ENCODE peak calls at places on chromosome X, in six cellular contexts. Y is lower lobe of right lung, W is foreskin fibroblast, A is endodermal cell, T is OCI-LY7, M is A549. U is an unnamed sample.

GRCh38 chrX:46198858-46199257 is 346.4 kb downstream of the ZNF674 start:
- DNase-seq in Y (no peak), W (peak), A (no peak), T (no peak), M (peak), U (no peak)

GRCh38 chrX:44675364-44676024 is 132.8 kb upstream of the FUNDC1 start:
- DNase-seq in Y (no peak), W (peak), A (peak), T (no peak), M (peak), U (peak)

GRCh38 chrX:36035550-36035949 is 116.0 kb downstream of the CFAP47 start:
- DNase-seq in Y (no peak), W (no peak), A (no peak), T (no peak), M (no peak), U (no peak)

GRCh38 chrX:45191383-45191782 is 9.3 kb downstream of the DIPK2B start:
- DNase-seq in Y (no peak), W (no peak), A (no peak), T (no peak), M (no peak), U (no peak)

GRCh38 chrX:68018248-68019203 is 414.8 kb downstream of the OPHN1 start:
- DNase-seq in Y (no peak), W (peak), A (peak), T (no peak), M (peak), U (no peak)

GRCh38 chrX:74353984-74354383 is 50.0 kb downstream of the ZCCHC13 start:
- DNase-seq in Y (no peak), W (no peak), A (no peak), T (no peak), M (no peak), U (no peak)

GRCh38 chrX:42695800-42696358 is 82.1 kb downstream of the PPP1R2C start:
- DNase-seq in Y (no peak), W (no peak), A (no peak), T (no peak), M (no peak), U (no peak)

GRCh38 chrX:137166591-137166990 is 132.8 kb upstream of the GPR101 start:
- DNase-seq in Y (no peak), W (no peak), A (peak), T (no peak), M (no peak), U (no peak)

GRCh38 chrX:134537179-134537945 is 77.4 kb downstream of the HPRT1 start:
- DNase-seq in Y (no peak), W (peak), A (no peak), T (no peak), M (peak), U (no peak)

GRCh38 chrX:105314468-105314867 is 94.0 kb upstream of the TEX13A start:
- DNase-seq in Y (no peak), W (peak), A (no peak), T (no peak), M (peak), U (no peak)

GRCh38 chrX:41828821-41829220 is 94.5 kb downstream of the CASK start:
- DNase-seq in Y (no peak), W (no peak), A (no peak), T (no peak), M (no peak), U (no peak)

GRCh38 chrX:97290199-97290598 is 406.5 kb downstream of the RPA4 start:
- DNase-seq in Y (no peak), W (no peak), A (no peak), T (no peak), M (no peak), U (no peak)

GRCh38 chrX:153433161-153433680 is 12.6 kb downstream of the TREX2 start:
- DNase-seq in Y (no peak), W (no peak), A (no peak), T (no peak), M (no peak), U (no peak)

GRCh38 chrX:136386173-136386572 is 85.4 kb downstream of the ADGRG4 start:
- DNase-seq in Y (no peak), W (no peak), A (no peak), T (no peak), M (no peak), U (no peak)

GRCh38 chrX:139967300-139967699 is 2.0 kb upstream of the CXorf66 start:
- DNase-seq in Y (no peak), W (no peak), A (peak), T (peak), M (peak), U (no peak)

GRCh38 chrX:107574054-107574683 is 54.1 kb upstream of the PRPS1 start:
- DNase-seq in Y (no peak), W (peak), A (no peak), T (no peak), M (peak), U (no peak)

GRCh38 chrX:98231003-98231402 is 1347.3 kb downstream of the RPA4 start:
- DNase-seq in Y (no peak), W (no peak), A (no peak), T (no peak), M (no peak), U (no peak)

GRCh38 chrX:19840899-19841648 is 46.3 kb downstream of the SH3KBP1 start:
- DNase-seq in Y (no peak), W (no peak), A (peak), T (peak), M (no peak), U (no peak)

GRCh38 chrX:78437621-78438020 is 110.2 kb upstream of the CYSLTR1 start:
- DNase-seq in Y (no peak), W (no peak), A (no peak), T (no peak), M (no peak), U (no peak)

GRCh38 chrX:43218198-43218597 is 437.9 kb upstream of the MAOA start:
- DNase-seq in Y (no peak), W (no peak), A (no peak), T (no peak), M (no peak), U (no peak)

GRCh38 chrX:154799554-154800348 is 5.5 kb downstream of the MPP1 start:
- DNase-seq in Y (no peak), W (peak), A (peak), T (no peak), M (peak), U (no peak)

GRCh38 chrX:115504167-115504566 is 56.8 kb upstream of the PLS3 start:
- DNase-seq in Y (no peak), W (no peak), A (no peak), T (no peak), M (no peak), U (no peak)

GRCh38 chrX:153778151-153778551 is 2.7 kb upstream of the SRPK3 start:
- DNase-seq in Y (no peak), W (no peak), A (no peak), T (no peak), M (no peak), U (no peak)

GRCh38 chrX:116272328-116272727 is 101.8 kb downstream of the AGTR2 start:
- DNase-seq in Y (no peak), W (peak), A (no peak), T (no peak), M (peak), U (peak)

GRCh38 chrX:53287493-53288138 is 6.2 kb upstream of the IQSEC2 start:
- DNase-seq in Y (peak), W (peak), A (no peak), T (peak), M (no peak), U (no peak)

GRCh38 chrX:64205735-64206491 is 405 bp upstream of the AMER1 start:
- DNase-seq in Y (peak), W (peak), A (peak), T (peak), M (peak), U (peak)

GRCh38 chrX:57282568-57282967 is 3.9 kb upstream of the FAAH2 start:
- DNase-seq in Y (no peak), W (no peak), A (no peak), T (peak), M (peak), U (no peak)

GRCh38 chrX:117376460-117376859 is 740.1 kb downstream of the KLHL13 start:
- DNase-seq in Y (no peak), W (no peak), A (no peak), T (no peak), M (peak), U (no peak)

GRCh38 chrX:39755152-39756032 is 342.4 kb downstream of the BCOR start:
- DNase-seq in Y (peak), W (peak), A (peak), T (peak), M (peak), U (peak)

GRCh38 chrX:63713510-63713909 is 71.5 kb downstream of the ARHGEF9 start:
- DNase-seq in Y (peak), W (peak), A (peak), T (no peak), M (no peak), U (peak)

GRCh38 chrX:143664302-143664701 is 28.4 kb upstream of the SLITRK4 start:
- DNase-seq in Y (no peak), W (peak), A (no peak), T (peak), M (peak), U (no peak)

DNA sequence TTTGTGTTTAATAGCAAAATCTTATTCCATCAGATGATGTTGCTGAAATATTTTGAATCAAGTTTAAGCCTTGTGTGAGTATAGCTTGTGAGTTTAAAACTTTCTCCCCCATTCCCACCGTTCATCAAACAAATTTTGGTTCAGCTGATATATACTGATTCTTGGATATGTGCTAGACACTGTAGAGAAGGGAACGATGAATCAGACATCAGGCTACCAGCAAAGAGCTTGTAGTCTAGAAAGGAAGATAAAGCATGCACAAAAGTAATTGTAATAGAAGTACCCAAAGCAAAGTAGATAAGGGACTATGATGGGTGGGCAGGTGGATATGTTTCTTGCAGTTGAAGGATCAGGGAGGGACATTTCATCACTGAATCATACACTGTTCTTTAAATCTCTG is 131.9 kb downstream of the AKAP4 start:
- DNase-seq in Y (no peak), W (no peak), A (no peak), T (no peak), M (no peak), U (no peak)
- H3K4me3 ChIP-seq in Y (no peak), W (no peak), A (no peak), T (no peak), M (no peak), U (no peak)

GRCh38 chrX:119687661-119688413 is 5.1 kb downstream of the SEPTIN6 start:
- DNase-seq in Y (no peak), W (peak), A (no peak), T (peak), M (no peak), U (no peak)

GRCh38 chrX:119684916-119685224 is 8.1 kb downstream of the SEPTIN6 start:
- DNase-seq in Y (no peak), W (peak), A (no peak), T (no peak), M (no peak), U (no peak)

GRCh38 chrX:119685225-119686066 is 7.5 kb downstream of the SEPTIN6 start:
- DNase-seq in Y (no peak), W (peak), A (no peak), T (peak), M (no peak), U (no peak)

GRCh38 chrX:119688856-119689455 is 4.0 kb downstream of the SEPTIN6 start:
- DNase-seq in Y (no peak), W (no peak), A (no peak), T (no peak), M (no peak), U (no peak)

DNA sequence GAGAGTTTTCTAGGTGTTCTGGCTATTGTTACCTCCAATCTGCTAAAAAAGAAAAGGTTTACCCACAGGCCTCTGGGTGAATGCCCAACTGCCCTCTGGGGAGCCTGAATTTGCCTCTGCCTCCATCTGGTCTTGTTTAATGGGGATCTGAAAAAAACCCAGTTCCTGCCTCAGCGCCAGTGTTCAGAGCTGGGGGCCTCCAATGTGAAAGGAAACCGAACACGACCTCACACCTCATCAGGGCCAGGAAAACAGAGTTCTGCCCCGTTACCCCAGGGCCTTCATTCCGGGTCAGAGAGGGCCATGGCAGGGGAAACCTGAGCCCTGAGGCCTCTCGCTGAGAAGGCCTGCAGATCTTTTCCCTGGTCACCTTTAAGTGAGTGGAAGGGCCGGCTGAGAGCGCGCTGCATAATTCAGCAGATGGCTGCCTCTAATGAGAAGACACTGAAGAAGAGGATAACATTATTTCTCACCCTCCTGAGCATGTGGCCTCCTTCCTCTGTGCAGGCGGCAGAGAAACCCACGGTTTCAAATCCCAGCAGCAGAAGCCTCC is 6.8 kb downstream of the SEPTIN6 start:
- DNase-seq in Y (no peak), W (peak), A (no peak), T (peak), M (no peak), U (no peak)
- H3K4me3 ChIP-seq in Y (no peak), W (no peak), A (no peak), T (peak), M (no peak), U (no peak)

GRCh38 chrX:3520458-3520857 is 174.0 kb upstream of the MXRA5 start:
- DNase-seq in Y (no peak), W (no peak), A (no peak), T (no peak), M (no peak), U (no peak)
- H3K4me3 ChIP-seq in Y (no peak), W (no peak), A (no peak), T (no peak), M (no peak), U (no peak)

GRCh38 chrX:47940448-47940847 is 63.3 kb downstream of the ZNF182 start:
- DNase-seq in Y (no peak), W (no peak), A (no peak), T (no peak), M (no peak), U (no peak)

GRCh38 chrX:47936940-47937317 is 66.9 kb downstream of the ZNF182 start:
- DNase-seq in Y (no peak), W (no peak), A (no peak), T (no peak), M (no peak), U (no peak)

GRCh38 chrX:47941423-47941822 is 62.4 kb downstream of the ZNF182 start:
- DNase-seq in Y (no peak), W (no peak), A (no peak), T (no peak), M (no peak), U (no peak)

GRCh38 chrX:47936224-47936939 is 67.4 kb downstream of the ZNF182 start:
- DNase-seq in Y (no peak), W (no peak), A (peak), T (peak), M (no peak), U (no peak)
- H3K4me3 ChIP-seq in Y (no peak), W (no peak), A (no peak), T (peak), M (no peak), U (no peak)

GRCh38 chrX:10174810-10175209 is 18.0 kb downstream of the CLCN4 start:
- DNase-seq in Y (no peak), W (peak), A (no peak), T (no peak), M (no peak), U (no peak)

GRCh38 chrX:10175317-10175871 is 18.6 kb downstream of the CLCN4 start:
- DNase-seq in Y (no peak), W (peak), A (no peak), T (no peak), M (no peak), U (no peak)

GRCh38 chrX:10173331-10173900 is 16.6 kb downstream of the CLCN4 start:
- DNase-seq in Y (no peak), W (peak), A (peak), T (no peak), M (no peak), U (no peak)

GRCh38 chrX:10172867-10173266 is 16.1 kb downstream of the CLCN4 start:
- DNase-seq in Y (no peak), W (peak), A (no peak), T (no peak), M (no peak), U (no peak)

DNA sequence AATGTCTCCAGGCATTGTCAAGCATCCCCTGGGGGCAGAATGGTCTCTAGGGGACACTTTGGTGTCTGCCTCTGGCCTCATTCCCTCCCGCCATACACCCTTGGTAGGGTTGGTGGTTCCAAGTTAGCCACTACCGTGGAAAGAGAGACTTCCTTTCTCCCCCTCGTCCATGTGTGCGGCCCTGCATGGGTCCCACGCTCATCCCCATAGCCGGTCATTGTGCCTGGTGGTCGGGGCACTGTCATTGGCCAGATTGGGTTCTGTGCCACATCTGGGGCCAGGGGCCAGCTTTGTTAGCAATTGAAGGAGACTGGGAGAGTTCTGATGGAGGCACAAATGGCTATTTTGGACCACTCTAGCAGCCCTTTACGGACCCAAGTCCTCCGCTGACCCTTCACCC is 17.3 kb downstream of the CLCN4 start:
- DNase-seq in Y (no peak), W (no peak), A (no peak), T (no peak), M (no peak), U (no peak)
- H3K4me3 ChIP-seq in Y (no peak), W (no peak), A (no peak), T (no peak), M (no peak), U (no peak)

GRCh38 chrX:81121513-81122363 is 80.0 kb downstream of the HMGN5 start:
- DNase-seq in Y (peak), W (peak), A (peak), T (peak), M (peak), U (peak)
- H3K4me3 ChIP-seq in Y (peak), W (peak), A (peak), T (peak), M (peak), U (peak)

DNA sequence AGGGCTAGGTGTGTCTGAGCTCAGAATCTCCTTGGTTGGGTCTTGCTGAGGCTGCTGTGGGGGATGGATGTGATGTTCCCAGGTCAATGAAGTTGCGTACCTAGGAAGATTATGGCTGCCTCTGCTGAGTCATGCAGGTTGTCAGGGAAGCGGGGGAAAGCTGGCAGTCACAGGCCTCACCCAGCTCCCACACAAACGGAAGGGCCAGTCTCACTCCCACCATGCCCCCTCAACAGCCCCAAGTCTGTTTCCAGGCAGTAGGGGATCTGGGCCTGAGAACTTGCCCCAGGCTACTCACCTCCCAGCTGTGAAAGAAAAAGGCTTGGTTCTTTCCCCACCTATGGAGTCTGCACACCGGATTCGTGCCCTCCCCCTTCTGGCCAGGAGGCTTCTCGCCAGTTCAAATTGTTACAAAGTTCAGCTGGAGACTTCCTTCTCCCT is 72.9 kb downstream of the WDR44 start:
- DNase-seq in Y (no peak), W (no peak), A (peak), T (no peak), M (peak), U (no peak)
- H3K4me3 ChIP-seq in Y (no peak), W (no peak), A (no peak), T (no peak), M (no peak), U (no peak)

GRCh38 chrX:101136235-101136634 is 38.2 kb downstream of the CENPI start:
- DNase-seq in Y (no peak), W (peak), A (no peak), T (no peak), M (no peak), U (no peak)
- H3K4me3 ChIP-seq in Y (no peak), W (no peak), A (no peak), T (no peak), M (no peak), U (no peak)

DNA sequence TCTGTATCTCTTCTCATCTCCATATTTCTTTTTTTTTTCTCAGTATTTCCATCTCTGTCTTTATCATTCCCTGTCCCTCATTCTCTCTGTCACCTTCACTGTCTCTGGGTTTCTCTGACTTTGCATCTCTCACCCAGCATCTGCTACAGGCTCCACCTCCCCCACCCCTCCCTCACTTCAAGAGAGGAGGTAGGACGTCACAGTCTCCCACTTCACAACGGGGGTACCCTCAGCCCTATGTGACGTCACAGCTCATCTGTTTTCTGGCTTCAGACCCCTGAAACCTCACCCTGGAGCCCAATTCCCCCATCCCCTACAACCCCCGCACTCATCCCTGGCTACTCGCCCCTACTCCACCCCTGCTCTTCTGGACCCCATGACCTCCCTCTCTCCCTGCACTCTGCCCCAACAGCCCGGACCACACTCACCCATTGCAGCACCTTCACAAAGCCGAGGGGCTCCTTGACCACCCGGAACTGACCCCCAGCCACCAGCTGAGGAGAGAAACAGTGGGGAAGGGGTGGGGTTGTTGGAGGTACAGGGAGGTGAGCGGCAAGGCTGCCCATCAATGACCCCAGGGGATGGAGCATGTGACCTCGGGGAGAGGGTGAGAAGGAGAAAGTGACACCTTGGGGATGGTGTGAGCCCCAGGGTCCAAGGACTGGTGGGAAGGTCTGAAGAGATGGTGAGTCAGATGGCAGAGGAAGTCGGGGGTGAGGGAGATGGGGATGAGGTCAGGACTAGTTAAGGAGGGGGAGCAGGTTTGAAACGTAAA is 1.3 kb downstream of the SYP start:
- DNase-seq in Y (no peak), W (no peak), A (no peak), T (no peak), M (no peak), U (no peak)
- H3K4me3 ChIP-seq in Y (no peak), W (no peak), A (no peak), T (no peak), M (no peak), U (no peak)